ENCODE peak calls at places on chromosomes 3 and 15, in five cellular contexts. E is PC-9, S is RWPE1, J is SJCRH30, T is breast epithelium. A is an unnamed sample.

GRCh38 chr3:123499316-123499715 is 50.4 kb upstream of the ADCY5 start:
- DNase-seq in E (no peak), S (no peak), J (no peak), T (no peak), A (no peak)

GRCh38 chr15:74396445-74397238 is 29.2 kb upstream of the CYP11A1 start:
- DNase-seq in E (peak), S (peak), J (peak), T (no peak), A (peak)

GRCh38 chr15:99442268-99442897 is 123.4 kb upstream of the MEF2A start:
- DNase-seq in E (peak), S (peak), J (no peak), T (peak), A (peak)

GRCh38 chr3:57025237-57025636 is 35.2 kb upstream of the SPATA12 start:
- DNase-seq in E (no peak), S (no peak), J (no peak), T (no peak), A (no peak)

GRCh38 chr3:30642715-30643361 is 36.4 kb downstream of the TGFBR2 start:
- DNase-seq in E (no peak), S (no peak), J (no peak), T (no peak), A (no peak)

GRCh38 chr3:13009132-13009945 is 63.9 kb downstream of the IQSEC1 start:
- DNase-seq in E (no peak), S (no peak), J (no peak), T (no peak), A (no peak)

GRCh38 chr3:100261481-100261903 is 700 bp downstream of the TBC1D23 start:
- DNase-seq in E (no peak), S (no peak), J (no peak), T (no peak), A (no peak)

GRCh38 chr3:107065094-107065861 is 312.0 kb upstream of the CCDC54 start:
- DNase-seq in E (no peak), S (no peak), J (peak), T (peak), A (no peak)

GRCh38 chr15:57259511-57260143 is 116.7 kb upstream of the CGNL1 start:
- DNase-seq in E (no peak), S (no peak), J (peak), T (no peak), A (no peak)

GRCh38 chr15:69542028-69542427 is 89.4 kb downstream of the RPLP1 start:
- DNase-seq in E (no peak), S (no peak), J (no peak), T (no peak), A (no peak)

GRCh38 chr15:38660726-38661125 is 96.1 kb upstream of the RASGRP1 start:
- DNase-seq in E (no peak), S (no peak), J (no peak), T (no peak), A (no peak)

GRCh38 chr3:77602722-77603121 is 562.8 kb downstream of the ROBO2 start:
- DNase-seq in E (no peak), S (no peak), J (no peak), T (no peak), A (no peak)

DNA sequence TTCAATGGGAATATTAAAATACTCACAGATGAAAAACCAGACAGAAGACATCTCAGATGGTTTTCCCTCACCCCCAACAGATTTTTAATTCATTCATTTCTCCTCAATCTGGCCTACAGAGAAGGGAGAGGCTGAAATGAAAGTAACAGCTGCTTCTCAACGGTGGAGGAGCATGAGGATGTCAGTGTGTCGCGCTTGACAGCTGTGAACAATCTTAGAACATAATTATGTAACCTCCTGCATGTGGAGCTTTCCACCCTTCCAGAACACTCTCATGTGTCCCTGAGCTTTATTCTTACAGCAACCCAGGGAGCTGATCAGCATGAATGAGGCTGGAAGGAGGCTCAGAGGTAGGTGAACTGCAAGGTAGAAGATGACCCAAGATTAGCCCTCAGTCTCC is 52.7 kb downstream of the MB21D2 start:
- DNase-seq in E (no peak), S (no peak), J (peak), T (no peak), A (no peak)
- H3K27ac ChIP-seq in E (no peak), S (no peak), J (peak), T (no peak), A (no peak)

GRCh38 chr3:24471480-24471879 is 23.2 kb downstream of the THRB start:
- DNase-seq in E (no peak), S (no peak), J (no peak), T (no peak), A (no peak)
- H3K27ac ChIP-seq in E (no peak), S (no peak), J (no peak), T (no peak), A (no peak)

DNA sequence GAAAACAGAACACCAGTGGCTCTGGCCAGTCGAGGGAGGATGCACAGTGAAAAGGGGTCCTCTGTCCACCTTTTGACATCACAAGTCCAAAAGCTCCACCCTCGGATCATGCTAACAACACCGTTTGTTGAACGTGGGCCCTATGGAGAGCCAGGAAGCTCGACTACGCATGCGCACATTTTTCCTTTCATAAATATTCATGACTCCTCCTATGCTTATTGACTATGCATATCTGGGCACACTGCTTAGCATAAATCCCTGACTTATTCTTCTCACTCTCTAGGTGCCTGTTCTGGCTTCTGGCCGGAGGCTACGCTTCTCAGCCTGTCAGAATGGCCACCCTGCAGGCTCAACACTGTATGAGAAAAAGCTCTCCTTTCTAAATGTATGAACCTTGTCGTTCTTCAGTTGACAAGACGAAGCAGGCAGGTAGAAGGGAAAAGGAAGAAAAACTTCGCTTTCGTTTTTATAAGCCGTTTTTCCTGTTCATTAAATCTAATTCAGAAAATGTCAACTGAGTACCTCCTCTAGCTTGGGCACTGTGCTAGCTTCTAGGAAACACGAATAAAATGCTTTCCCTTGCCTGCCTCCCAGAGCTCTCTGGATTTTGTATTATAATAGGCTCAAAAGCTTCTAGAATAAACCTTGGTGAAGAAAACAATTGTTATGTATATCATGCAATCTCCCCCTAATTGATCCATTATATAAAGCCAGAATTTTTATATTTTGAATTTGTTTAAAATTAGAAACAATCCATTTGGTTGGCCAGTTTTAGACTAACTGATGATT is 207.8 kb downstream of the ATP10A start:
- DNase-seq in E (no peak), S (no peak), J (no peak), T (no peak), A (no peak)
- H3K27ac ChIP-seq in E (no peak), S (no peak), J (no peak), T (no peak), A (no peak)

GRCh38 chr15:31740203-31740602 is 290.1 kb upstream of the CHRNA7 start:
- DNase-seq in E (no peak), S (no peak), J (peak), T (no peak), A (no peak)
- H3K27ac ChIP-seq in E (no peak), S (no peak), J (no peak), T (no peak), A (no peak)

GRCh38 chr3:79606414-79606813 is 161.4 kb downstream of the ROBO1 start:
- DNase-seq in E (no peak), S (no peak), J (no peak), T (no peak), A (no peak)
- H3K27ac ChIP-seq in E (no peak), S (no peak), J (no peak), T (no peak), A (no peak)

DNA sequence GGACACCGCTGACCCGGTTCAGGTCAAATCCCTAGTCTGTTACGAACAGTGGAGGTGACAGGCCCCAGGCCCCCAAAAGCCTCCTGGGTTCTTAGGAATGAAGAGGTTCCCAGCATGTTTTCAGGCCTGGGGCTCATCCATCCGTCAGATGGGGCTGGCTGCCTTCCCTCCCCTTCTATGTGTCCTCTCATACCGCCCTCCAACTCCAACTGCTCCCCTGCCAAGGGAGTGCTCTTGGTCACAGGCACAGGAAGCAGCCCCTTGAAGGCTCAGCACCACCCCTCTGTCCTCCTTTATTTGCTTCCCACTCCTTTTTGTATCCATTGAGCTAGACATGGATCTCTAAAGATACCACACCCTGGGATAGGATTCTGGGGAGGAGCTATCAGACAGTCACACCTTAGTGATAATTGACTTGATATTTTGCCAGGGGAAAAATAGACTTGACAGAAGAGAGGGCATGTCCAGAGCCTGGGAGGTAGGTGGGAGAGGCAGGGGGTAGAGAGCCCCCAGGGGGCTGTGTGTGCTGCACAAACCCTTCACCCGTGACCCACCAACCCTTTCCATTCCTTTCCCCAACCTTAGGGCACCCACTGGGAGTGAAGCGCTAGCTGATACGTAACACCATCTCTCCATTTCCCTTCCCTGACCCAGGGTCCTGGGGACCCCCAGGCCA is 10.7 kb upstream of the CSPG4 start:
- DNase-seq in E (no peak), S (peak), J (no peak), T (no peak), A (no peak)
- H3K27ac ChIP-seq in E (no peak), S (peak), J (no peak), T (peak), A (no peak)

GRCh38 chr3:11479230-11479620 is 164.5 kb downstream of the VGLL4 start:
- DNase-seq in E (no peak), S (no peak), J (no peak), T (no peak), A (no peak)

GRCh38 chr3:11478167-11478566 is 165.5 kb downstream of the VGLL4 start:
- DNase-seq in E (no peak), S (no peak), J (no peak), T (no peak), A (no peak)

GRCh38 chr3:11482024-11482423 is 161.7 kb downstream of the VGLL4 start:
- DNase-seq in E (no peak), S (no peak), J (peak), T (no peak), A (no peak)

GRCh38 chr3:11481561-11481960 is 162.2 kb downstream of the VGLL4 start:
- DNase-seq in E (no peak), S (no peak), J (no peak), T (no peak), A (no peak)

DNA sequence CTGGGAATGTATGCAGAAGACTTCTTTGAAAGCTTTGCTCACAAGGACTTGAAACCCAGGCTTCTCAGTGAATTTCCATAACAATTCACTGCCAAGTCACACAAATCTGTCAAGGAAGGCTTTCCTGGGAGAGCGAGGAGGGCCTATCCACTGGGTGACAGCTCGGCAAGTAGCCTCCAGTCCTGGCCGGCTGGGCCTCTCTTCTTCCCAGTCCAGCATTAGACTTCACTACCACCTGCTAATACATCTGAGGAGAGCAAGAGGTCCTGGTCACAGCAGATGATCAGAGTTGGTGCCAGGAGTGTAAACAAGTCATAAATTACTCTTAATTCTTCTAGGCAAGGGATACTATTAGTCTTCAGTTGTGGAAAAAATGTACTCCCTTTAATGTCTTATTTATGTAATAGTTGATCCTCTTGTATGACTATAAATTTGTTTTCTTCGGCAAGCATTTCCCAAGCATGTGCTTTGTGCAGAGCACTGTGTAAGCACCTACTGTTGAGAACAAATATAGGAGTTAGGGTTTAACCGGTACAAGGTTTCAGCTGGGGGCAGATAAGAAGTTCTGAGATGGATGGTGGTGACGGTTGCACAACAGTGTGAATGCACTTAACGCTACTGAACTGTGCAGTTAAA is 162.9 kb downstream of the VGLL4 start:
- DNase-seq in E (no peak), S (no peak), J (no peak), T (no peak), A (no peak)
- H3K27ac ChIP-seq in E (no peak), S (peak), J (no peak), T (no peak), A (no peak)

GRCh38 chr3:117003501-117003900 is 293.9 kb downstream of the TUSC7 start:
- DNase-seq in E (no peak), S (no peak), J (no peak), T (no peak), A (no peak)
- H3K27ac ChIP-seq in E (no peak), S (no peak), J (no peak), T (no peak), A (no peak)

GRCh38 chr3:11600501-11601282 is 43.0 kb downstream of the VGLL4 start:
- DNase-seq in E (peak), S (peak), J (peak), T (peak), A (peak)
- H3K27ac ChIP-seq in E (peak), S (peak), J (peak), T (peak), A (peak)

GRCh38 chr3:9143180-9143579 is 106.3 kb downstream of the SRGAP3 start:
- DNase-seq in E (no peak), S (no peak), J (no peak), T (no peak), A (no peak)
- H3K27ac ChIP-seq in E (no peak), S (peak), J (no peak), T (no peak), A (no peak)